ENCODE peak calls at places on chromosomes 7 and 10, in nine cellular contexts. V is HuH-7.5; B is stimulated activated CD4-positive, alpha-beta T cell treated with anti-CD3 and anti-CD28 coated beads, Interleukin-2, amount 100 ng/mL, for 24 hours; G is GM18507; D is HEK293T; K is AG08395; U is kidney; I is NB4; N is ecto neural progenitor cell. P is an unnamed sample.

GRCh38 chr7:31307941-31308340 is 32.6 kb downstream of the NEUROD6 start:
- DNase-seq in V (no peak), N (no peak), G (no peak), U (no peak), I (no peak), D (no peak), B (no peak), K (no peak), P (no peak)

GRCh38 chr7:33495207-33495606 is 365.8 kb downstream of the BBS9 start:
- DNase-seq in B (no peak), N (no peak), I (no peak), U (no peak), V (no peak), D (no peak), G (no peak), K (peak), P (no peak)

GRCh38 chr7:70676243-70676642 is 455.7 kb upstream of the GALNT17 start:
- DNase-seq in D (no peak), B (no peak), V (no peak), I (no peak), U (no peak), N (no peak), K (no peak), G (no peak), P (no peak)

GRCh38 chr10:31731711-31732110 is 196.9 kb downstream of the ARHGAP12 start:
- DNase-seq in V (no peak), U (no peak), I (no peak), K (no peak), B (no peak), D (no peak), G (no peak), N (no peak), P (no peak)

GRCh38 chr7:79236352-79237028 is 217.0 kb downstream of the MAGI2 start:
- DNase-seq in U (no peak), I (no peak), G (no peak), D (no peak), B (no peak), V (no peak), K (no peak), N (no peak), P (peak)

GRCh38 chr7:86926732-86927131 is 132.7 kb downstream of the ELAPOR2 start:
- DNase-seq in U (no peak), B (no peak), D (peak), N (no peak), V (no peak), G (no peak), I (peak), K (peak), P (peak)

GRCh38 chr7:159049266-159050025 is 95.2 kb downstream of the VIPR2 start:
- DNase-seq in V (no peak), D (no peak), I (no peak), B (peak), K (no peak), N (no peak), U (no peak), G (no peak), P (no peak)

GRCh38 chr7:26155531-26156375 is 3.8 kb downstream of the NFE2L3 start:
- DNase-seq in G (no peak), K (peak), B (no peak), D (no peak), U (no peak), I (peak), V (no peak), N (no peak), P (peak)

GRCh38 chr10:78976825-78977760 is 91.7 kb upstream of the ZMIZ1 start:
- DNase-seq in G (no peak), D (no peak), K (no peak), I (peak), V (no peak), N (no peak), U (peak), B (no peak), P (no peak)

GRCh38 chr10:22222236-22223190 is 4.7 kb upstream of the EBLN1 start:
- DNase-seq in V (no peak), I (no peak), B (no peak), D (no peak), K (no peak), G (no peak), U (no peak), N (no peak), P (no peak)

GRCh38 chr10:42973411-42973810 is 103.5 kb upstream of the RET start:
- DNase-seq in I (no peak), N (no peak), K (no peak), D (no peak), B (no peak), V (no peak), U (peak), G (no peak), P (no peak)

GRCh38 chr10:113945075-113945686 is 90.7 kb downstream of the NHLRC2 start:
- DNase-seq in V (no peak), N (no peak), G (no peak), I (no peak), K (peak), D (no peak), B (no peak), U (no peak), P (peak)

GRCh38 chr7:116710764-116711452 is 38.9 kb downstream of the MET start:
- DNase-seq in N (no peak), K (no peak), D (no peak), I (no peak), U (no peak), G (no peak), B (no peak), V (peak), P (peak)

GRCh38 chr7:24368161-24368560 is 84.2 kb downstream of the NPY start:
- DNase-seq in D (no peak), B (no peak), G (no peak), U (no peak), K (no peak), N (no peak), I (no peak), V (no peak), P (no peak)

GRCh38 chr7:132270517-132270916 is 305.8 kb downstream of the PLXNA4 start:
- DNase-seq in B (no peak), N (no peak), K (no peak), D (no peak), V (no peak), U (no peak), G (no peak), I (peak), P (no peak)

GRCh38 chr10:115710136-115710535 is 562.9 kb downstream of the GFRA1 start:
- DNase-seq in U (no peak), I (no peak), G (no peak), V (no peak), N (no peak), D (no peak), K (no peak), B (no peak), P (peak)

P was measured in DMS53.